ENCODE peak calls at places on chromosomes 13 and 19, in nine cellular contexts. One of them, this sample, is unnamed.

GRCh38 chr19:39497850-39498261 is 891 bp upstream of the DLL3 start:
- DNase-seq in A549: peak; percentile 69
- DNase-seq in brain microvascular endothelial cell: no peak
- DNase-seq in prostate gland: no peak
- DNase-seq in HAP-1: peak; percentile 79
- DNase-seq in AG10803: no peak
- DNase-seq in heart left ventricle: no peak
- DNase-seq in skeletal muscle cell: no peak
- DNase-seq in aorta: no peak
- DNase-seq in this sample: peak; percentile 24

GRCh38 chr13:105232403-105232802 is 1303.1 kb downstream of the EFNB2 start:
- DNase-seq in heart left ventricle: no peak
- DNase-seq in skeletal muscle cell: no peak
- DNase-seq in AG10803: no peak
- DNase-seq in aorta: no peak
- DNase-seq in prostate gland: peak; percentile 13
- DNase-seq in HAP-1: no peak
- DNase-seq in brain microvascular endothelial cell: no peak
- DNase-seq in A549: no peak
- DNase-seq in this sample: no peak

GRCh38 chr13:42078113-42078769 is 29.8 kb downstream of the DGKH start:
- DNase-seq in aorta: no peak
- DNase-seq in heart left ventricle: no peak
- DNase-seq in AG10803: peak; percentile 35
- DNase-seq in HAP-1: no peak
- DNase-seq in skeletal muscle cell: no peak
- DNase-seq in prostate gland: no peak
- DNase-seq in A549: peak; percentile 23
- DNase-seq in brain microvascular endothelial cell: no peak
- DNase-seq in this sample: no peak

GRCh38 chr19:11657307-11657706 is 60.0 kb downstream of the ZNF627 start:
- DNase-seq in aorta: no peak
- DNase-seq in prostate gland: no peak
- DNase-seq in skeletal muscle cell: no peak
- DNase-seq in HAP-1: no peak
- DNase-seq in brain microvascular endothelial cell: no peak
- DNase-seq in AG10803: no peak
- DNase-seq in heart left ventricle: no peak
- DNase-seq in A549: no peak
- DNase-seq in this sample: no peak

GRCh38 chr19:58003153-58003828 is 671 bp upstream of the ZNF606 start:
- DNase-seq in brain microvascular endothelial cell: no peak
- DNase-seq in aorta: no peak
- DNase-seq in HAP-1: no peak
- DNase-seq in heart left ventricle: no peak
- DNase-seq in skeletal muscle cell: no peak
- DNase-seq in prostate gland: no peak
- DNase-seq in AG10803: no peak
- DNase-seq in A549: no peak
- DNase-seq in this sample: peak; percentile 28

GRCh38 chr19:14023404-14024235 is 4.3 kb upstream of the RLN3 start:
- DNase-seq in AG10803: peak; percentile 46
- DNase-seq in aorta: peak; percentile 79
- DNase-seq in heart left ventricle: peak; percentile 52
- DNase-seq in prostate gland: no peak
- DNase-seq in A549: peak; percentile 71
- DNase-seq in skeletal muscle cell: no peak
- DNase-seq in brain microvascular endothelial cell: peak; percentile 39
- DNase-seq in HAP-1: peak; percentile 82
- DNase-seq in this sample: no peak

GRCh38 chr19:51020988-51021651 is 1.6 kb upstream of the KLK10 start:
- DNase-seq in HAP-1: peak; percentile 58
- DNase-seq in heart left ventricle: no peak
- DNase-seq in aorta: peak; percentile 7
- DNase-seq in A549: peak; percentile 70
- DNase-seq in prostate gland: peak; percentile 70
- DNase-seq in brain microvascular endothelial cell: peak; percentile 49
- DNase-seq in skeletal muscle cell: peak; percentile 5
- DNase-seq in AG10803: peak; percentile 55
- DNase-seq in this sample: peak; percentile 58

GRCh38 chr19:36144624-36145023 is 4.8 kb downstream of the CAPNS1 start:
- DNase-seq in prostate gland: no peak
- DNase-seq in AG10803: no peak
- DNase-seq in skeletal muscle cell: no peak
- DNase-seq in A549: no peak
- DNase-seq in brain microvascular endothelial cell: no peak
- DNase-seq in HAP-1: no peak
- DNase-seq in aorta: no peak
- DNase-seq in heart left ventricle: no peak
- DNase-seq in this sample: no peak

GRCh38 chr13:95605426-95606125 is 38.9 kb downstream of the DZIP1 start:
- DNase-seq in A549: no peak
- DNase-seq in prostate gland: no peak
- DNase-seq in skeletal muscle cell: no peak
- DNase-seq in aorta: no peak
- DNase-seq in AG10803: no peak
- DNase-seq in heart left ventricle: no peak
- DNase-seq in HAP-1: no peak
- DNase-seq in brain microvascular endothelial cell: no peak
- DNase-seq in this sample: no peak

GRCh38 chr13:95604534-95604915 is 40.0 kb downstream of the DZIP1 start:
- DNase-seq in AG10803: no peak
- DNase-seq in skeletal muscle cell: no peak
- DNase-seq in HAP-1: no peak
- DNase-seq in aorta: no peak
- DNase-seq in heart left ventricle: no peak
- DNase-seq in brain microvascular endothelial cell: peak; percentile 10
- DNase-seq in prostate gland: no peak
- DNase-seq in A549: no peak
- DNase-seq in this sample: no peak

GRCh38 chr13:95607363-95607762 is 37.1 kb downstream of the DZIP1 start:
- DNase-seq in skeletal muscle cell: peak; percentile 55
- DNase-seq in A549: peak; percentile 9
- DNase-seq in HAP-1: no peak
- DNase-seq in prostate gland: no peak
- DNase-seq in aorta: no peak
- DNase-seq in heart left ventricle: no peak
- DNase-seq in brain microvascular endothelial cell: peak; percentile 47
- DNase-seq in AG10803: no peak
- DNase-seq in this sample: peak; percentile 83

GRCh38 chr13:95603887-95604533 is 40.5 kb downstream of the DZIP1 start:
- DNase-seq in HAP-1: no peak
- DNase-seq in prostate gland: peak; percentile 65
- DNase-seq in brain microvascular endothelial cell: peak; percentile 54
- DNase-seq in AG10803: no peak
- DNase-seq in A549: peak; percentile 74
- DNase-seq in heart left ventricle: no peak
- DNase-seq in aorta: no peak
- DNase-seq in skeletal muscle cell: no peak
- DNase-seq in this sample: peak; percentile 59

DNA sequence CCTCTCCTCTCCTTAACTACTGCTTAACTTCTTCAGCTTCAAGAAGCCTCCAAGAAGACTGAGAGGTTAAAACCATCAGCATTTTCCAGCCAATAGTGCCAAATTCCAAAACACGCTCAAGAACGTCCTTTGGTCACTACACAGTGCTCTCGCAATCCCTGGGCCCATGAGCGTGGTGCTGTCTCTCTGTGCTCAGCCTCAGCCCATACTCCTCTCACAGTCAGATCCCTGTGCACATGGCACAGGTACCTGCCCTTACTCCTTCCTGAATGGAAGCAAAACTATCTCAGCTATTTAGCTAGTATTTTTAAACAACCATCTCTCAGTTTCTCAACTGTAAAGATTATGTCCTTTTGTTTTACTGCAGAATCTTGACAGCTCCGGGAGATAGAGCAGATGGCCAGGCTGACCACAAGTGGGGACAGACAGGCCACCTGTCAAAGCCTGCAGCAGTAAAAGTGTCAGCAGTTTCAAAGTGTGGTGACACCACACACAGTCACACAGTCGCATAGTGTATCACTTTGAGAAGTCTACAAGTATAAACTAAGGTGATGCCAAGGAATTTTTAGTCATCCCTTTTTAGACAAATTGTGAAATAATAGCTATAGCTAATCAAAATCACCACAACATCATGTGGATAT is 35.7 kb downstream of the DZIP1 start:
- DNase-seq in A549: no peak
- DNase-seq in AG10803: peak; percentile 42
- DNase-seq in HAP-1: no peak
- DNase-seq in prostate gland: no peak
- DNase-seq in skeletal muscle cell: no peak
- DNase-seq in aorta: no peak
- DNase-seq in heart left ventricle: no peak
- DNase-seq in brain microvascular endothelial cell: no peak
- DNase-seq in this sample: peak; percentile 25
- H3K4me3 ChIP-seq in A549: no peak overlapping the region
- H3K4me3 ChIP-seq in AG10803: no peak overlapping the region
- H3K4me3 ChIP-seq in HAP-1: no peak overlapping the region
- H3K4me3 ChIP-seq in prostate gland: no peak overlapping the region
- H3K4me3 ChIP-seq in skeletal muscle cell: no peak overlapping the region
- H3K4me3 ChIP-seq in aorta: no peak overlapping the region
- H3K4me3 ChIP-seq in heart left ventricle: no peak overlapping the region
- H3K4me3 ChIP-seq in brain microvascular endothelial cell: no peak overlapping the region
- H3K4me3 ChIP-seq in this sample: no peak overlapping the region

GRCh38 chr19:2631213-2631821 is 71.2 kb downstream of the GNG7 start:
- DNase-seq in HAP-1: no peak
- DNase-seq in heart left ventricle: no peak
- DNase-seq in AG10803: peak; percentile 5
- DNase-seq in skeletal muscle cell: no peak
- DNase-seq in A549: no peak
- DNase-seq in aorta: no peak
- DNase-seq in brain microvascular endothelial cell: no peak
- DNase-seq in prostate gland: no peak
- DNase-seq in this sample: peak; percentile 46

GRCh38 chr19:2630352-2631001 is 72.0 kb downstream of the GNG7 start:
- DNase-seq in HAP-1: no peak
- DNase-seq in prostate gland: no peak
- DNase-seq in skeletal muscle cell: no peak
- DNase-seq in brain microvascular endothelial cell: no peak
- DNase-seq in A549: no peak
- DNase-seq in heart left ventricle: no peak
- DNase-seq in aorta: no peak
- DNase-seq in AG10803: no peak
- DNase-seq in this sample: no peak

GRCh38 chr19:2627855-2628254 is 74.6 kb downstream of the GNG7 start:
- DNase-seq in aorta: no peak
- DNase-seq in A549: no peak
- DNase-seq in prostate gland: no peak
- DNase-seq in heart left ventricle: no peak
- DNase-seq in AG10803: peak; percentile 35
- DNase-seq in skeletal muscle cell: no peak
- DNase-seq in HAP-1: no peak
- DNase-seq in brain microvascular endothelial cell: peak; percentile 29
- DNase-seq in this sample: peak; percentile 76

GRCh38 chr19:2628597-2628996 is 73.9 kb downstream of the GNG7 start:
- DNase-seq in skeletal muscle cell: no peak
- DNase-seq in brain microvascular endothelial cell: no peak
- DNase-seq in heart left ventricle: no peak
- DNase-seq in aorta: no peak
- DNase-seq in prostate gland: no peak
- DNase-seq in AG10803: no peak
- DNase-seq in A549: no peak
- DNase-seq in HAP-1: no peak
- DNase-seq in this sample: no peak

DNA sequence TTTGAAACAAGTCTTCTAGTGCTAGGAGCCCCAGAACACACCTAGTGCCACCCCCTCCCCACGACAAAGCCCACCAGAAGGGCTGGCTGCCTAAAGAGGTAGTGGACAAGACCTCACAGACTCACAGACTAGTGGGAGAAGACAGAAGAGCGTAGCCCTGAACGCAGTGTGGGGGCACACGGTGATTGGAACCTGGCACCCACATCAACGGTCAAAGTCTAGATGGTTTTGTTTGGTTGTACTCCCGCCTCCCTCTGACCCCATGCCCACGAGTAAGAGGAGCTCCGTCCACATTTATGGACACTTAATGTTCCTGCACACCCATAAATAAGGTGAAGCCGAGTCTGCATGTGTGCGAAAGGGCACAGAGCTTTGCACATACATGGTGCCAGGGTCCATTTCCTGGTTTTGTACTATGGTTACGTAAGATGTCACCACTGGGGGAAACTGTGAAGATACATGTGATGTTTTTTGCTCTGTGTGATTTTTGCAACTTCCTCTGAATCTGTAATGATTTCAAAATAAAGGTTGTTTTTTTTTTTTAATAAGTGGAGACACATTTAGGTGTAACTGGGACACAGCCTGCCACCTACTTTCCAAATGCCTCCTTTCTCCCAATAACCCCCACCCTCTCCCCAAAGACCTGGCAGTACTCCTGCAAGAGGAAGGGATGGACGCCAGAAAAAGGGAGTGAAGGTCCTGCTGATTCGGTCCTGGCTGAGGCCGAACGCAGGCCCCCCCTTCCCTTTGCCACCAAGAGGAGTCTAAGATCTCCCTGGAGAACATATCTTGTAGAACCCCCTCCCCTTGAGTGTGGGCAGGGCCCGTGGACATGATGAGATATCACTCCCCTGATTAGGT is 72.8 kb downstream of the GNG7 start:
- DNase-seq in aorta: no peak
- DNase-seq in AG10803: no peak
- DNase-seq in A549: no peak
- DNase-seq in heart left ventricle: no peak
- DNase-seq in prostate gland: no peak
- DNase-seq in skeletal muscle cell: no peak
- DNase-seq in brain microvascular endothelial cell: no peak
- DNase-seq in HAP-1: no peak
- DNase-seq in this sample: peak; percentile 45
- H3K4me3 ChIP-seq in aorta: no peak overlapping the region
- H3K4me3 ChIP-seq in AG10803: no peak overlapping the region
- H3K4me3 ChIP-seq in A549: no peak overlapping the region
- H3K4me3 ChIP-seq in heart left ventricle: no peak overlapping the region
- H3K4me3 ChIP-seq in prostate gland: no peak overlapping the region
- H3K4me3 ChIP-seq in skeletal muscle cell: no peak overlapping the region
- H3K4me3 ChIP-seq in brain microvascular endothelial cell: no peak overlapping the region
- H3K4me3 ChIP-seq in HAP-1: no peak overlapping the region
- H3K4me3 ChIP-seq in this sample: no peak overlapping the region

GRCh38 chr13:27791146-27791900 is 960 bp upstream of the GSX1 start:
- DNase-seq in A549: no peak
- DNase-seq in skeletal muscle cell: no peak
- DNase-seq in aorta: no peak
- DNase-seq in brain microvascular endothelial cell: no peak
- DNase-seq in AG10803: no peak
- DNase-seq in HAP-1: no peak
- DNase-seq in prostate gland: no peak
- DNase-seq in heart left ventricle: no peak
- DNase-seq in this sample: no peak

GRCh38 chr13:27793377-27794074 is 1.2 kb downstream of the GSX1 start:
- DNase-seq in heart left ventricle: no peak
- DNase-seq in prostate gland: no peak
- DNase-seq in HAP-1: no peak
- DNase-seq in skeletal muscle cell: no peak
- DNase-seq in AG10803: no peak
- DNase-seq in A549: no peak
- DNase-seq in brain microvascular endothelial cell: no peak
- DNase-seq in aorta: no peak
- DNase-seq in this sample: no peak

GRCh38 chr13:27790523-27790922 is 1.8 kb upstream of the GSX1 start:
- DNase-seq in AG10803: no peak
- DNase-seq in heart left ventricle: no peak
- DNase-seq in A549: no peak
- DNase-seq in skeletal muscle cell: no peak
- DNase-seq in aorta: no peak
- DNase-seq in HAP-1: no peak
- DNase-seq in prostate gland: no peak
- DNase-seq in brain microvascular endothelial cell: no peak
- DNase-seq in this sample: no peak

GRCh38 chr13:27792393-27793218 is at the start of gene GSX1:
- DNase-seq in A549: peak; percentile 45
- DNase-seq in AG10803: peak; percentile 62
- DNase-seq in prostate gland: peak; percentile 47
- DNase-seq in skeletal muscle cell: peak; percentile 25
- DNase-seq in aorta: peak; percentile 85
- DNase-seq in HAP-1: peak; percentile 79
- DNase-seq in heart left ventricle: peak; percentile 70
- DNase-seq in brain microvascular endothelial cell: peak; percentile 51
- DNase-seq in this sample: peak; percentile 68

GRCh38 chr13:27791901-27792392 is 336 bp upstream of the GSX1 start:
- DNase-seq in prostate gland: no peak
- DNase-seq in aorta: no peak
- DNase-seq in A549: no peak
- DNase-seq in brain microvascular endothelial cell: no peak
- DNase-seq in AG10803: no peak
- DNase-seq in skeletal muscle cell: no peak
- DNase-seq in HAP-1: no peak
- DNase-seq in heart left ventricle: no peak
- DNase-seq in this sample: no peak
- H3K4me3 ChIP-seq in prostate gland: no peak overlapping the region
- H3K4me3 ChIP-seq in aorta: no peak overlapping the region
- H3K4me3 ChIP-seq in A549: no peak overlapping the region
- H3K4me3 ChIP-seq in brain microvascular endothelial cell: no peak overlapping the region
- H3K4me3 ChIP-seq in AG10803: no peak overlapping the region
- H3K4me3 ChIP-seq in skeletal muscle cell: no peak overlapping the region
- H3K4me3 ChIP-seq in HAP-1: no peak overlapping the region
- H3K4me3 ChIP-seq in heart left ventricle: no peak overlapping the region
- H3K4me3 ChIP-seq in this sample: no peak overlapping the region

DNA sequence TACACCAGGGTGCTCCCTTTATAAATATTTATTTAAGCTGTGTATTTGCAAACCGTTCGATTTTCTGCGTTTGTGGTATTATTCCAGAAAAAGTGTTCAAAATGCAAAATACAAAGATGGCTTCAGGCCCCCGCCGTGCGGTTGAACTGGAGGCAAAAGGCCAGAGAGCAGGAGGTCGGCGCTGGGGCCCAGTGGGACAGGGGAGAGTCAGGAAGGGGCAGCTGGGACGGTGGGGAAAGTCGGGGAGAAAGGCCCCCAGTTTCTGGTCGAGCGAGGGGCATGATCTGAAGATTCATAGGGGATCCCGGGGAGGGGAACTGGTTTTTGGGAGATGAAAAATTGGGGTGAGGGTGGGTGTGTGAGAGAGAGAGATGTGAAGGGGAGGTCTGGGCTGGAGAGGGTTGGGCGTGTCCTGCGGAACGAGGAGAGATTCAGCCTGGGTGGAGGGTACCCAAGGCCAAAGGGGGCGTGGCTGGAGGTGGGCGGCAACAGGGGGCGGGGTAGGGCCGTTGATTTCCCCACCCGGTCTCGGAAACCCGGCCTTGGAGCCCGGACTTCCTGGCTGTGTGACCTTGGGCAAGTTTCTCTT is 678 bp downstream of the ISOC2 start:
- DNase-seq in AG10803: peak; percentile 90
- DNase-seq in brain microvascular endothelial cell: peak; percentile 52
- DNase-seq in HAP-1: peak; percentile 97
- DNase-seq in prostate gland: peak; percentile 68
- DNase-seq in A549: peak; percentile 75
- DNase-seq in skeletal muscle cell: no peak
- DNase-seq in heart left ventricle: peak; percentile 88
- DNase-seq in aorta: peak; percentile 93
- DNase-seq in this sample: peak; percentile 88
- H3K4me3 ChIP-seq in AG10803: peak overlapping the region; percentile 99
- H3K4me3 ChIP-seq in brain microvascular endothelial cell: peak overlapping the region; percentile 92
- H3K4me3 ChIP-seq in HAP-1: peak overlapping the region; percentile 64
- H3K4me3 ChIP-seq in prostate gland: peak overlapping the region; percentile 73
- H3K4me3 ChIP-seq in A549: peak overlapping the region; percentile 85
- H3K4me3 ChIP-seq in skeletal muscle cell: peak overlapping the region; percentile 91
- H3K4me3 ChIP-seq in heart left ventricle: peak overlapping the region; percentile 84
- H3K4me3 ChIP-seq in aorta: peak overlapping the region; percentile 28
- H3K4me3 ChIP-seq in this sample: peak overlapping the region; percentile 86

This sample was measured in fibroblast of mammary gland.